ENCODE peak calls at places on chromosome 4, in four cellular contexts. L is endodermal cell, P is thoracic aorta, N is tibial artery. H is an unnamed sample. For H3K27me3, the result is how much of the 10 kb centered on the place peaks cover.

GRCh38 chr4:75172551-75172950 is 239.6 kb downstream of the PARM1 start:
- DNase-seq in L (no peak), P (no peak), N (no peak), H (no peak)

GRCh38 chr4:103375278-103375677 is 177.1 kb upstream of the CENPE start:
- DNase-seq in L (no peak), P (no peak), N (no peak), H (no peak)

GRCh38 chr4:112213850-112214249 is 17.7 kb upstream of the AP1AR start:
- DNase-seq in L (no peak), P (no peak), N (no peak), H (no peak)

GRCh38 chr4:40189997-40190396 is 6.8 kb upstream of the RHOH start:
- DNase-seq in L (no peak), P (no peak), N (no peak), H (no peak)

GRCh38 chr4:153138736-153139135 is 65.5 kb upstream of the TRIM2 start:
- DNase-seq in L (no peak), P (no peak), N (no peak), H (peak)

GRCh38 chr4:8302331-8302730 is 32.8 kb downstream of the HTRA3 start:
- DNase-seq in L (peak), P (no peak), N (no peak), H (peak)

GRCh38 chr4:72031868-72032619 is at the start of gene NPFFR2:
- DNase-seq in L (peak), P (no peak), N (no peak), H (peak)

GRCh38 chr4:105966046-105966445 is 70.8 kb downstream of the NPNT start:
- DNase-seq in L (no peak), P (no peak), N (no peak), H (no peak)

GRCh38 chr4:74444891-74445642 is at the start of gene AREG:
- DNase-seq in L (peak), P (peak), N (peak), H (peak)

GRCh38 chr4:140641105-140641555 is 72.4 kb upstream of the UCP1 start:
- DNase-seq in L (no peak), P (no peak), N (no peak), H (no peak)
- H3K27ac ChIP-seq in L (no peak), P (no peak), N (no peak), H (no peak)

DNA sequence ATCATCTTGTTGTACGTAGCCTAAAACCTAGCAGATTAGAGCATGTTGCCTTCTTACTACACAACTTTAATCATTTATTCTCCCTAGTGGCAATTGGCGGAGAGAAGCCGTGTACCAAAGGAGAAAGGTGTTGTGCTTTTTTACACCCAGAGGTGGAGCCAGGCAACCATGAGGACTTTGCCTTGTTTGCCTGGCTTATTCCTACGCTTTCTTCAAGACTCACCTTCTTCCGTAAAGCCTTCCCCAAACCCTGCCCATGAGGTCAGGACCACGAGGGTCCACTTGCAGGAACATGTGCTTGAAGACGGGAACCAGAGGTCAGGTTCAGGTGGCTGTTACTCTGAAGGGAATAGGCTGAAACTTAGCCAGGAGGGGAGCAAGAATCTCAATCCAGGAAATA is 290.5 kb downstream of the RAB28 start:
- DNase-seq in L (no peak), P (no peak), N (no peak), H (no peak)
- TF ChIP-seq CTCF in L (peak), P (no peak), N (no peak), H (no peak)

DNA sequence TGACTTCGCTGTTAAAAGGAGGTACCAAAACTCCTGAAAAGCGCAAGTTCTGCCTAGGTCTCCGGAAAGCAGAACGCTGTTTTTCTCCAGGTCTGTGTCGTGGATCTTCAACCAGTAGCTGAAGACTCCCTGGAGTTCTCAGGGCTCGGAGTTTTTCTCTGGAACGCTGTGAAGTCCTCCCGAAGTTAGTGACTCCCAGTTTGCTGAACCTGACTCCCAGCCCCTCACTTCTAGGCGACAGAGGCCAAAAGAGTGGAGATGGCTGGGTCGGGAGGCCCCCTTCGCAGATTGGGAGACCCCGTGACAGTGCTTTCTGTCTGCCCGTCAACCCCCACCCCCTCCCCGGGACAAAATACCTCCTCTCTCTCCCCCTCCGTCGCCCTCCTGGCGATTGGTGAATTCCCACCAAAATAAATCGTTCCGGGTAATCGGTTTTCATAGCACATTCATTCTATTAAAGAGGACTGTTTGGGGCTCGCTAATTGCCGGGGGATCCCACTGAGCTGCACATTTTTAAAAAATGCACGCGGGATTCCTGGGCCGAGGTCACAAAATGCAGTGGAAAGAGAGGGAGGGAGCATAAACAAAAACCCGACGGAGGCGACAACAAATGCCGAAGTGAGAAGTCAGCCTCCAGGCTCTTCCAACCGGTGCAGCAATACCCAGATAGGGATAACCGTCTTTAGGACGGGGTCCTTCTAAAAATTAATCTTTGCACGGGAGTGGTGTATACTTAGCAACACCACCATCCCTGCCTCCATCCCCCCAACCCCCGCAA is 4.0 kb upstream of the MSX1 start:
- DNase-seq in L (peak), P (no peak), N (no peak), H (no peak)
- H3K27me3 ChIP-seq in L (half or more), P (under half), N (half or more), H (half or more)

GRCh38 chr4:95250544-95251137 is 298.1 kb downstream of the UNC5C start:
- DNase-seq in L (no peak), P (no peak), N (no peak), H (no peak)

GRCh38 chr4:95248713-95249401 is 299.9 kb downstream of the UNC5C start:
- DNase-seq in L (no peak), P (no peak), N (no peak), H (no peak)

GRCh38 chr4:95255396-95256107 is 293.2 kb downstream of the UNC5C start:
- DNase-seq in L (no peak), P (no peak), N (no peak), H (peak)

GRCh38 chr4:95249402-95250043 is 299.2 kb downstream of the UNC5C start:
- DNase-seq in L (no peak), P (no peak), N (no peak), H (no peak)

DNA sequence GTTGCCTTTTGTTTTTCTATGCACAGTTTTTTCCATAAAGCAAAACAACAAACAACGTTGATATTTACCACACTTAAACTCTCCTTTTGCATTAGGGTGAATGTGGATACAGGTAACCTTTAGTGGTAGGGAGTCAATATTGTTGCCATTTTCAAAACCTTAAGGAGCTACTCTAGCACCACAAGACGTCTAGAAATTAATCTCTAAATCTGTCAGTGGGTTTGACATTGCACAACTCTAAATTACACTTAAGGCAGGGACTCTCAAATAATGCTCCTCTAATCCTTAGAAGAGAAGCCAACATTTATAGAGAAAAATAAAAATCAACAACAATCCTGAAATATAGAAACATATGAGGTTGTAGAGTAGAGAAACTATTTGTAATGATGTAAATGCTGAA is 297.2 kb downstream of the UNC5C start:
- DNase-seq in L (no peak), P (no peak), N (no peak), H (no peak)
- H3K27ac ChIP-seq in L (no peak), P (no peak), N (no peak), H (peak)

GRCh38 chr4:82560853-82561744 is 689 bp downstream of the TMEM150C start:
- DNase-seq in L (peak), P (no peak), N (no peak), H (no peak)

GRCh38 chr4:82559735-82560120 is 2.1 kb downstream of the TMEM150C start:
- DNase-seq in L (no peak), P (no peak), N (no peak), H (no peak)

GRCh38 chr4:82567444-82567843 is 5.7 kb upstream of the TMEM150C start:
- DNase-seq in L (no peak), P (no peak), N (no peak), H (no peak)

GRCh38 chr4:82562553-82562854 is 716 bp upstream of the TMEM150C start:
- DNase-seq in L (peak), P (no peak), N (no peak), H (no peak)

GRCh38 chr4:82561745-82562552 is at the start of gene TMEM150C:
- DNase-seq in L (peak), P (no peak), N (no peak), H (peak)
- TF ChIP-seq CTCF in L (peak), P (no peak), N (no peak), H (peak)

DNA sequence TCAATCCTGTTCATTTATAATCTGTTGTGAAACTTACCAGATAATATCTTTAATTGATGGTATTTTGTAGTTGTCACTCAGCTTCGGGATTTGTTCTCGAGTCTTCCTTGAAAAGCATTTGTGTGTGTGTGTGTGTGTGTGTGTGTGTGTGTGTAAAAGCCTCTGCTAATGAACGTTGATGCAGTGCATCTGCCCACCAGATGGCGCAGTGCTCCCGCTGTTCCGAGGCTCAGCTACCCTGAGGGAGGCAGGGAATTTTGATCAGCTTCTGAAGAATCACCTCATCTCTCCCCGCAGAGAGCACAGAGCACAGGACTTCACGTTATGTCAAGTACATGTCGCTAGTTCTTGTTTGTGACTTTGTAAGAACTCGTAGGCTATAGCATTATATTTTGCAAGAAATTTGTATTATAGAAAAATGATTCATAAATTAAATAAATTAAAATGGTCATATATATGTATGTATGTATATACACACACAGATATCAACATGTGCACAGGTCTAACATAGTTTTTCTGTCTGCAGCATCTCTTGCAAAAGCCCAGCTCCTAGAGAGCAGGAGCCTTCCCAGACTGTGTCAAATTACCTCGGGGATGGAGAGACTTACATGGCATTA is 316.7 kb upstream of the IGFBP7 start:
- DNase-seq in L (peak), P (peak), N (peak), H (peak)
- H3K27me3 ChIP-seq in L (under half), P (under half), N (under half), H (under half)

H was measured in dorsolateral prefrontal cortex.